ENCODE peak calls at places on chromosome 18, in ten cellular contexts. Q is nephron progenitor cell; I is transverse colon; F is foreskin fibroblast; L is T-cell; T is astrocyte of the cerebellum; H is activated naive CD4-positive, alpha-beta T cell treated with anti-CD3 and anti-CD28 coated beads, Interleukin-2, amount 10 ng/mL, durations not matched to agents 7 days and 5 days; A is activated CD4-positive, alpha-beta T cell treated with anti-CD3 and anti-CD28 coated beads for 48 hours; Y is stimulated activated CD4-positive, alpha-beta T cell treated with anti-CD3 and anti-CD28 coated beads, Interleukin-15, amount 100 ng/mL, for 24 hours; R is activated CD8-positive, alpha-beta memory T cell treated with anti-CD3 and anti-CD28 coated beads for 48 hours. M is an unnamed sample.
A peak's percentile ranks its signal among the peaks of the same experiment; 100 is the strongest.

GRCh38 chr18:32777049-32777448 is 4.2 kb upstream of the KLHL14 start:
- DNase-seq in Y (no peak), L (no peak), H (no peak), A (no peak), Q (no peak), T (no peak), F (peak; percentile 22), R (no peak), I (no peak), M (no peak)

GRCh38 chr18:74501386-74501785 is 5.2 kb downstream of the CNDP2 start:
- DNase-seq in L (no peak), F (no peak), T (no peak), A (no peak), I (no peak), Q (no peak), H (no peak), R (no peak), Y (no peak), M (no peak)

GRCh38 chr18:47100214-47100831 is 50.0 kb downstream of the HDHD2 start:
- DNase-seq in T (peak; percentile 23), H (peak; percentile 72), Y (peak; percentile 69), A (peak; percentile 76), Q (peak; percentile 67), R (no peak), I (peak; percentile 31), F (peak; percentile 75), L (peak; percentile 38), M (peak; percentile 57)

GRCh38 chr18:57352271-57352701 is at the start of gene ST8SIA3:
- DNase-seq in I (no peak), H (no peak), L (no peak), F (peak; percentile 1), Y (no peak), Q (peak; percentile 43), R (no peak), A (no peak), T (no peak), M (no peak)

GRCh38 chr18:63205791-63206252 is 113.7 kb downstream of the BCL2 start:
- DNase-seq in Q (no peak), R (no peak), Y (no peak), I (no peak), T (no peak), L (no peak), H (peak; percentile 46), F (no peak), A (no peak), M (no peak)

GRCh38 chr18:39799010-39799409 is 2156.0 kb upstream of the PIK3C3 start:
- DNase-seq in Q (no peak), Y (no peak), H (no peak), A (no peak), R (no peak), L (no peak), T (no peak), I (peak; percentile 13), F (peak; percentile 50), M (peak; percentile 31)

GRCh38 chr18:45325791-45326190 is 289.5 kb upstream of the SLC14A2 start:
- DNase-seq in Q (no peak), I (no peak), A (no peak), T (no peak), H (no peak), F (no peak), L (no peak), R (no peak), Y (no peak), M (no peak)

GRCh38 chr18:23735021-23735464 is 45.8 kb downstream of the LAMA3 start:
- DNase-seq in Q (no peak), F (peak; percentile 55), L (no peak), H (no peak), A (no peak), Y (no peak), I (peak; percentile 21), R (no peak), T (peak; percentile 29), M (peak; percentile 35)

GRCh38 chr18:67007999-67008398 is 404.1 kb upstream of the CDH19 start:
- DNase-seq in F (no peak), Q (no peak), H (no peak), Y (no peak), A (no peak), L (no peak), R (no peak), I (no peak), T (no peak), M (no peak)

GRCh38 chr18:3051718-3052410 is 38.9 kb upstream of the LPIN2 start:
- DNase-seq in H (no peak), Q (no peak), Y (no peak), F (no peak), R (no peak), L (no peak), T (no peak), I (peak; percentile 67), A (no peak), M (peak; percentile 71)

GRCh38 chr18:3083776-3084175 is 70.8 kb upstream of the LPIN2 start:
- DNase-seq in F (no peak), H (no peak), Y (no peak), R (no peak), Q (no peak), L (no peak), I (no peak), T (no peak), A (no peak), M (no peak)

GRCh38 chr18:63707816-63708215 is 5.1 kb downstream of the SERPINB11 start:
- DNase-seq in Q (no peak), R (no peak), H (no peak), F (no peak), L (no peak), Y (no peak), T (no peak), A (no peak), I (no peak), M (no peak)

GRCh38 chr18:28045880-28046279 is 131.1 kb downstream of the CDH2 start:
- DNase-seq in I (no peak), H (no peak), F (no peak), Q (no peak), R (no peak), Y (no peak), A (no peak), L (no peak), T (no peak), M (no peak)

GRCh38 chr18:58785171-58785805 is 79.4 kb upstream of the ZNF532 start:
- DNase-seq in F (peak; percentile 87), Q (no peak), I (peak; percentile 25), L (no peak), Y (no peak), H (no peak), R (no peak), A (no peak), T (peak; percentile 86), M (peak; percentile 53)

GRCh38 chr18:11668441-11669169 is 20.5 kb upstream of the GNAL start:
- DNase-seq in Q (no peak), F (no peak), H (no peak), L (no peak), A (no peak), I (no peak), Y (no peak), R (no peak), T (no peak), M (no peak)

GRCh38 chr18:48330016-48330991 is 78.9 kb downstream of the ZBTB7C start:
- DNase-seq in A (no peak), Q (no peak), H (no peak), L (no peak), I (no peak), R (no peak), T (peak; percentile 65), Y (no peak), F (peak; percentile 74), M (no peak)

GRCh38 chr18:59140287-59140885 is 702 bp downstream of the SEC11C start:
- DNase-seq in L (no peak), T (peak; percentile 11), I (peak; percentile 33), Y (no peak), A (no peak), F (peak; percentile 67), Q (peak; percentile 39), R (no peak), H (no peak), M (peak; percentile 30)

GRCh38 chr18:45993441-45993840 is 26.3 kb upstream of the EPG5 start:
- DNase-seq in R (no peak), A (no peak), Q (no peak), H (no peak), Y (no peak), L (no peak), F (peak; percentile 94), T (peak; percentile 15), I (no peak), M (no peak)

GRCh38 chr18:35050004-35050623 is 8.9 kb downstream of the MAPRE2 start:
- DNase-seq in F (peak; percentile 8), H (no peak), I (no peak), R (no peak), T (no peak), Q (no peak), A (no peak), Y (no peak), L (no peak), M (no peak)

GRCh38 chr18:40752336-40752735 is 1202.7 kb upstream of the PIK3C3 start:
- DNase-seq in Q (no peak), T (no peak), H (no peak), Y (no peak), F (no peak), R (no peak), L (no peak), I (no peak), A (no peak), M (no peak)

GRCh38 chr18:35619468-35619867 is 37.9 kb downstream of the GALNT1 start:
- DNase-seq in H (no peak), T (no peak), R (no peak), Y (no peak), A (no peak), F (no peak), I (no peak), L (no peak), Q (no peak), M (no peak)

GRCh38 chr18:10408131-10408530 is 46.3 kb upstream of the APCDD1 start:
- DNase-seq in L (no peak), H (no peak), Q (no peak), T (no peak), R (no peak), Y (no peak), A (no peak), F (no peak), I (no peak), M (no peak)

GRCh38 chr18:80009661-80010550 is 21.5 kb upstream of the TXNL4A start:
- DNase-seq in A (no peak), I (peak; percentile 62), R (no peak), H (no peak), T (peak; percentile 84), Y (no peak), Q (no peak), F (peak; percentile 97), L (no peak), M (no peak)

GRCh38 chr18:45083456-45083855 is 402.8 kb downstream of the SETBP1 start:
- DNase-seq in I (no peak), R (no peak), L (no peak), Y (no peak), Q (no peak), F (no peak), T (no peak), A (no peak), H (no peak), M (no peak)